ENCODE peak calls at places on chromosomes 11 and 22, in eight cellular contexts. One of them, this sample, is unnamed.
A peak's percentile ranks its signal among the peaks of the same experiment; 100 is the strongest.

GRCh38 chr11:77174559-77174958 is 46.5 kb downstream of the MYO7A start:
- DNase-seq in Karpas-422: no peak
- DNase-seq in Panc1: no peak
- DNase-seq in neuronal stem cell: no peak
- DNase-seq in cardiac muscle cell: no peak
- DNase-seq in transverse colon: no peak
- DNase-seq in body of pancreas: peak; percentile 27
- DNase-seq in effector memory CD4-positive, alpha-beta T cell: no peak
- DNase-seq in this sample: no peak

GRCh38 chr22:48044484-48045060 is 1282.1 kb downstream of the TBC1D22A start:
- DNase-seq in body of pancreas: no peak
- DNase-seq in transverse colon: no peak
- DNase-seq in neuronal stem cell: no peak
- DNase-seq in effector memory CD4-positive, alpha-beta T cell: no peak
- DNase-seq in Karpas-422: no peak
- DNase-seq in Panc1: no peak
- DNase-seq in cardiac muscle cell: no peak
- DNase-seq in this sample: no peak

GRCh38 chr11:67504023-67504949 is 877 bp downstream of the PITPNM1 start:
- DNase-seq in neuronal stem cell: peak; percentile 56
- DNase-seq in effector memory CD4-positive, alpha-beta T cell: peak; percentile 45
- DNase-seq in Panc1: no peak
- DNase-seq in transverse colon: peak; percentile 37
- DNase-seq in cardiac muscle cell: peak; percentile 57
- DNase-seq in body of pancreas: peak; percentile 34
- DNase-seq in Karpas-422: peak; percentile 77
- DNase-seq in this sample: no peak

GRCh38 chr11:33695051-33695566 is 5.5 kb downstream of the C11orf91 start:
- DNase-seq in transverse colon: no peak
- DNase-seq in cardiac muscle cell: no peak
- DNase-seq in Panc1: no peak
- DNase-seq in effector memory CD4-positive, alpha-beta T cell: no peak
- DNase-seq in body of pancreas: peak; percentile 90
- DNase-seq in Karpas-422: no peak
- DNase-seq in neuronal stem cell: no peak
- DNase-seq in this sample: no peak

GRCh38 chr11:115721309-115722007 is 217.2 kb upstream of the CADM1 start:
- DNase-seq in neuronal stem cell: no peak
- DNase-seq in Panc1: no peak
- DNase-seq in Karpas-422: no peak
- DNase-seq in body of pancreas: no peak
- DNase-seq in effector memory CD4-positive, alpha-beta T cell: no peak
- DNase-seq in cardiac muscle cell: no peak
- DNase-seq in transverse colon: no peak
- DNase-seq in this sample: no peak

GRCh38 chr11:44858796-44859527 is 91.7 kb downstream of the TP53I11 start:
- DNase-seq in cardiac muscle cell: no peak
- DNase-seq in Panc1: no peak
- DNase-seq in body of pancreas: no peak
- DNase-seq in Karpas-422: peak; percentile 46
- DNase-seq in neuronal stem cell: no peak
- DNase-seq in effector memory CD4-positive, alpha-beta T cell: no peak
- DNase-seq in transverse colon: no peak
- DNase-seq in this sample: no peak

GRCh38 chr11:33040127-33040861 is 922 bp downstream of the TCP11L1 start:
- DNase-seq in body of pancreas: no peak
- DNase-seq in neuronal stem cell: no peak
- DNase-seq in Karpas-422: peak; percentile 93
- DNase-seq in cardiac muscle cell: no peak
- DNase-seq in Panc1: no peak
- DNase-seq in transverse colon: no peak
- DNase-seq in effector memory CD4-positive, alpha-beta T cell: peak; percentile 29
- DNase-seq in this sample: no peak

GRCh38 chr11:3866206-3866605 is 10.7 kb downstream of the STIM1 start:
- DNase-seq in effector memory CD4-positive, alpha-beta T cell: no peak
- DNase-seq in Karpas-422: no peak
- DNase-seq in body of pancreas: peak; percentile 32
- DNase-seq in neuronal stem cell: no peak
- DNase-seq in Panc1: no peak
- DNase-seq in cardiac muscle cell: peak; percentile 68
- DNase-seq in transverse colon: no peak
- DNase-seq in this sample: no peak

GRCh38 chr22:50274311-50274710 is 4.1 kb upstream of the MAPK11 start:
- DNase-seq in transverse colon: peak; percentile 66
- DNase-seq in body of pancreas: peak; percentile 71
- DNase-seq in neuronal stem cell: no peak
- DNase-seq in effector memory CD4-positive, alpha-beta T cell: no peak
- DNase-seq in Karpas-422: peak; percentile 84
- DNase-seq in cardiac muscle cell: peak; percentile 71
- DNase-seq in Panc1: no peak
- DNase-seq in this sample: no peak

GRCh38 chr22:33101550-33101949 is 43.4 kb upstream of the SYN3 start:
- DNase-seq in Karpas-422: no peak
- DNase-seq in transverse colon: no peak
- DNase-seq in body of pancreas: no peak
- DNase-seq in Panc1: no peak
- DNase-seq in effector memory CD4-positive, alpha-beta T cell: no peak
- DNase-seq in cardiac muscle cell: peak; percentile 17
- DNase-seq in neuronal stem cell: no peak
- DNase-seq in this sample: no peak

GRCh38 chr22:36743591-36744412 is 32.1 kb downstream of the IFT27 start:
- DNase-seq in cardiac muscle cell: no peak
- DNase-seq in Karpas-422: peak; percentile 42
- DNase-seq in body of pancreas: no peak
- DNase-seq in Panc1: no peak
- DNase-seq in effector memory CD4-positive, alpha-beta T cell: no peak
- DNase-seq in neuronal stem cell: no peak
- DNase-seq in transverse colon: no peak
- DNase-seq in this sample: no peak

GRCh38 chr22:24950272-24950902 is 2.1 kb upstream of the KIAA1671 start:
- DNase-seq in body of pancreas: no peak
- DNase-seq in cardiac muscle cell: peak; percentile 28
- DNase-seq in Karpas-422: no peak
- DNase-seq in transverse colon: no peak
- DNase-seq in Panc1: no peak
- DNase-seq in effector memory CD4-positive, alpha-beta T cell: no peak
- DNase-seq in neuronal stem cell: no peak
- DNase-seq in this sample: no peak

GRCh38 chr11:74780277-74780870 is 31.7 kb downstream of the RNF169 start:
- DNase-seq in transverse colon: no peak
- DNase-seq in body of pancreas: no peak
- DNase-seq in Panc1: no peak
- DNase-seq in cardiac muscle cell: no peak
- DNase-seq in neuronal stem cell: no peak
- DNase-seq in effector memory CD4-positive, alpha-beta T cell: no peak
- DNase-seq in Karpas-422: no peak
- DNase-seq in this sample: no peak

GRCh38 chr11:121426476-121427454 is 25.3 kb upstream of the SORL1 start:
- DNase-seq in body of pancreas: peak; percentile 22
- DNase-seq in neuronal stem cell: no peak
- DNase-seq in transverse colon: peak; percentile 56
- DNase-seq in cardiac muscle cell: peak; percentile 55
- DNase-seq in Karpas-422: peak; percentile 80
- DNase-seq in effector memory CD4-positive, alpha-beta T cell: peak; percentile 21
- DNase-seq in Panc1: no peak
- DNase-seq in this sample: no peak

GRCh38 chr11:11344045-11344444 is 9.0 kb downstream of the CSNK2A3 start:
- DNase-seq in body of pancreas: no peak
- DNase-seq in Karpas-422: no peak
- DNase-seq in neuronal stem cell: no peak
- DNase-seq in cardiac muscle cell: no peak
- DNase-seq in transverse colon: no peak
- DNase-seq in Panc1: no peak
- DNase-seq in effector memory CD4-positive, alpha-beta T cell: no peak
- DNase-seq in this sample: no peak

GRCh38 chr11:72641900-72642814 is 32.1 kb downstream of the PDE2A start:
- DNase-seq in cardiac muscle cell: peak; percentile 57
- DNase-seq in effector memory CD4-positive, alpha-beta T cell: no peak
- DNase-seq in transverse colon: peak; percentile 48
- DNase-seq in Panc1: no peak
- DNase-seq in neuronal stem cell: no peak
- DNase-seq in body of pancreas: peak; percentile 32
- DNase-seq in Karpas-422: no peak
- DNase-seq in this sample: no peak

GRCh38 chr22:29074276-29074625 is 1.4 kb downstream of the KREMEN1 start:
- DNase-seq in effector memory CD4-positive, alpha-beta T cell: no peak
- DNase-seq in body of pancreas: no peak
- DNase-seq in cardiac muscle cell: no peak
- DNase-seq in Panc1: no peak
- DNase-seq in Karpas-422: no peak
- DNase-seq in neuronal stem cell: no peak
- DNase-seq in transverse colon: no peak
- DNase-seq in this sample: no peak

GRCh38 chr11:11178671-11179070 is 174.4 kb downstream of the CSNK2A3 start:
- DNase-seq in neuronal stem cell: no peak
- DNase-seq in effector memory CD4-positive, alpha-beta T cell: no peak
- DNase-seq in Karpas-422: no peak
- DNase-seq in transverse colon: no peak
- DNase-seq in body of pancreas: no peak
- DNase-seq in Panc1: no peak
- DNase-seq in cardiac muscle cell: no peak
- DNase-seq in this sample: no peak

GRCh38 chr11:16791494-16791961 is 53.1 kb downstream of the C11orf58 start:
- DNase-seq in transverse colon: no peak
- DNase-seq in effector memory CD4-positive, alpha-beta T cell: no peak
- DNase-seq in Panc1: no peak
- DNase-seq in body of pancreas: peak; percentile 67
- DNase-seq in cardiac muscle cell: no peak
- DNase-seq in neuronal stem cell: no peak
- DNase-seq in Karpas-422: no peak
- DNase-seq in this sample: no peak

GRCh38 chr22:28903080-28903479 is 19.7 kb downstream of the ZNRF3 start:
- DNase-seq in transverse colon: no peak
- DNase-seq in body of pancreas: no peak
- DNase-seq in cardiac muscle cell: no peak
- DNase-seq in effector memory CD4-positive, alpha-beta T cell: no peak
- DNase-seq in Panc1: no peak
- DNase-seq in neuronal stem cell: no peak
- DNase-seq in Karpas-422: no peak
- DNase-seq in this sample: no peak

GRCh38 chr11:111975076-111975806 is 38.1 kb downstream of the DIXDC1 start:
- DNase-seq in Panc1: no peak
- DNase-seq in Karpas-422: no peak
- DNase-seq in body of pancreas: peak; percentile 15
- DNase-seq in neuronal stem cell: no peak
- DNase-seq in effector memory CD4-positive, alpha-beta T cell: no peak
- DNase-seq in cardiac muscle cell: no peak
- DNase-seq in transverse colon: no peak
- DNase-seq in this sample: no peak

GRCh38 chr11:69635804-69636511 is 5.0 kb upstream of the CCND1 start:
- DNase-seq in body of pancreas: no peak
- DNase-seq in neuronal stem cell: no peak
- DNase-seq in transverse colon: no peak
- DNase-seq in Karpas-422: no peak
- DNase-seq in Panc1: no peak
- DNase-seq in effector memory CD4-positive, alpha-beta T cell: no peak
- DNase-seq in cardiac muscle cell: no peak
- DNase-seq in this sample: no peak
- H3K4me3 ChIP-seq in body of pancreas: no peak overlapping the region
- H3K4me3 ChIP-seq in neuronal stem cell: peak overlapping the region; percentile 17
- H3K4me3 ChIP-seq in transverse colon: peak overlapping the region; percentile 50
- H3K4me3 ChIP-seq in Karpas-422: no peak overlapping the region
- H3K4me3 ChIP-seq in Panc1: peak overlapping the region; percentile 27
- H3K4me3 ChIP-seq in effector memory CD4-positive, alpha-beta T cell: no peak overlapping the region
- H3K4me3 ChIP-seq in cardiac muscle cell: peak overlapping the region; percentile 17
- H3K4me3 ChIP-seq in this sample: peak overlapping the region; percentile 30

GRCh38 chr11:55497068-55497467 is 57.2 kb upstream of the OR4C15 start:
- DNase-seq in Karpas-422: no peak
- DNase-seq in cardiac muscle cell: no peak
- DNase-seq in neuronal stem cell: no peak
- DNase-seq in transverse colon: no peak
- DNase-seq in effector memory CD4-positive, alpha-beta T cell: no peak
- DNase-seq in body of pancreas: no peak
- DNase-seq in Panc1: no peak
- DNase-seq in this sample: no peak

GRCh38 chr11:55503449-55503848 is 50.8 kb upstream of the OR4C15 start:
- DNase-seq in Panc1: no peak
- DNase-seq in neuronal stem cell: no peak
- DNase-seq in effector memory CD4-positive, alpha-beta T cell: no peak
- DNase-seq in cardiac muscle cell: no peak
- DNase-seq in transverse colon: no peak
- DNase-seq in body of pancreas: no peak
- DNase-seq in Karpas-422: peak; percentile 43
- DNase-seq in this sample: no peak

GRCh38 chr11:55501014-55501413 is 53.3 kb upstream of the OR4C15 start:
- DNase-seq in cardiac muscle cell: no peak
- DNase-seq in body of pancreas: no peak
- DNase-seq in neuronal stem cell: no peak
- DNase-seq in Karpas-422: no peak
- DNase-seq in Panc1: no peak
- DNase-seq in effector memory CD4-positive, alpha-beta T cell: no peak
- DNase-seq in transverse colon: no peak
- DNase-seq in this sample: no peak
- H3K9me3 ChIP-seq in cardiac muscle cell: no peaks in the 10 kb centered on the region
- H3K9me3 ChIP-seq in body of pancreas: peaks cover 8% of the 10 kb centered on the region
- H3K9me3 ChIP-seq in neuronal stem cell: peaks cover 13% of the 10 kb centered on the region
- H3K9me3 ChIP-seq in Karpas-422: peaks cover 3% of the 10 kb centered on the region
- H3K9me3 ChIP-seq in Panc1: no peaks in the 10 kb centered on the region
- H3K9me3 ChIP-seq in effector memory CD4-positive, alpha-beta T cell: no peaks in the 10 kb centered on the region
- H3K9me3 ChIP-seq in transverse colon: peaks cover 11% of the 10 kb centered on the region
- H3K9me3 ChIP-seq in this sample: peaks cover 8% of the 10 kb centered on the region

GRCh38 chr11:56848105-56848809 is 99.8 kb upstream of the OR9G4 start:
- DNase-seq in transverse colon: no peak
- DNase-seq in Panc1: no peak
- DNase-seq in cardiac muscle cell: no peak
- DNase-seq in neuronal stem cell: no peak
- DNase-seq in effector memory CD4-positive, alpha-beta T cell: no peak
- DNase-seq in body of pancreas: no peak
- DNase-seq in Karpas-422: no peak
- DNase-seq in this sample: no peak

GRCh38 chr11:56846631-56847400 is 98.3 kb upstream of the OR9G4 start:
- DNase-seq in effector memory CD4-positive, alpha-beta T cell: no peak
- DNase-seq in neuronal stem cell: no peak
- DNase-seq in Karpas-422: no peak
- DNase-seq in cardiac muscle cell: no peak
- DNase-seq in body of pancreas: no peak
- DNase-seq in transverse colon: no peak
- DNase-seq in Panc1: no peak
- DNase-seq in this sample: no peak

GRCh38 chr11:56843816-56844215 is 95.3 kb upstream of the OR9G4 start:
- DNase-seq in body of pancreas: no peak
- DNase-seq in Panc1: no peak
- DNase-seq in neuronal stem cell: no peak
- DNase-seq in transverse colon: no peak
- DNase-seq in cardiac muscle cell: no peak
- DNase-seq in effector memory CD4-positive, alpha-beta T cell: no peak
- DNase-seq in Karpas-422: no peak
- DNase-seq in this sample: no peak

GRCh38 chr11:56842829-56843794 is 94.6 kb upstream of the OR9G4 start:
- DNase-seq in body of pancreas: no peak
- DNase-seq in transverse colon: no peak
- DNase-seq in neuronal stem cell: no peak
- DNase-seq in Karpas-422: no peak
- DNase-seq in cardiac muscle cell: no peak
- DNase-seq in Panc1: no peak
- DNase-seq in effector memory CD4-positive, alpha-beta T cell: no peak
- DNase-seq in this sample: no peak

GRCh38 chr11:56845121-56845732 is 96.7 kb upstream of the OR9G4 start:
- DNase-seq in cardiac muscle cell: no peak
- DNase-seq in Karpas-422: no peak
- DNase-seq in Panc1: no peak
- DNase-seq in body of pancreas: no peak
- DNase-seq in transverse colon: no peak
- DNase-seq in neuronal stem cell: no peak
- DNase-seq in effector memory CD4-positive, alpha-beta T cell: no peak
- DNase-seq in this sample: no peak
- H3K27me3 ChIP-seq in cardiac muscle cell: no peaks in the 10 kb centered on the region
- H3K27me3 ChIP-seq in Karpas-422: no peaks in the 10 kb centered on the region
- H3K27me3 ChIP-seq in Panc1: no peaks in the 10 kb centered on the region
- H3K27me3 ChIP-seq in body of pancreas: no peaks in the 10 kb centered on the region
- H3K27me3 ChIP-seq in transverse colon: no peaks in the 10 kb centered on the region
- H3K27me3 ChIP-seq in neuronal stem cell: no peaks in the 10 kb centered on the region
- H3K27me3 ChIP-seq in effector memory CD4-positive, alpha-beta T cell: no peaks in the 10 kb centered on the region
- H3K27me3 ChIP-seq in this sample: no peaks in the 10 kb centered on the region

GRCh38 chr11:39120890-39121289 is 2338.6 kb downstream of the LRRC4C start:
- DNase-seq in neuronal stem cell: no peak
- DNase-seq in body of pancreas: no peak
- DNase-seq in cardiac muscle cell: no peak
- DNase-seq in effector memory CD4-positive, alpha-beta T cell: no peak
- DNase-seq in Panc1: no peak
- DNase-seq in transverse colon: no peak
- DNase-seq in Karpas-422: no peak
- DNase-seq in this sample: no peak
- H3K4me3 ChIP-seq in neuronal stem cell: no peak overlapping the region
- H3K4me3 ChIP-seq in body of pancreas: no peak overlapping the region
- H3K4me3 ChIP-seq in cardiac muscle cell: no peak overlapping the region
- H3K4me3 ChIP-seq in effector memory CD4-positive, alpha-beta T cell: no peak overlapping the region
- H3K4me3 ChIP-seq in Panc1: no peak overlapping the region
- H3K4me3 ChIP-seq in transverse colon: no peak overlapping the region
- H3K4me3 ChIP-seq in Karpas-422: no peak overlapping the region
- H3K4me3 ChIP-seq in this sample: no peak overlapping the region

This sample was measured in iPS DF 6.9.